ENCODE peak calls at places on chromosomes 2 and 18, in four cellular contexts. One of them, this sample, is unnamed.

GRCh38 chr18:80200171-80200931 is 47.0 kb downstream of the PARD6G start:
- DNase-seq in activated CD8-positive, alpha-beta memory T cell treated with anti-CD3 and anti-CD28 coated beads, Interleukin-2, amount 10 ng/mL, durations not matched to agents 7 days and 5 days: no peak
- DNase-seq in iris pigment epithelial cell: no peak
- DNase-seq in GM12864: no peak
- DNase-seq in this sample: no peak

GRCh38 chr2:85326406-85326945 is 1.3 kb downstream of the TGOLN2 start:
- DNase-seq in activated CD8-positive, alpha-beta memory T cell treated with anti-CD3 and anti-CD28 coated beads, Interleukin-2, amount 10 ng/mL, durations not matched to agents 7 days and 5 days: peak; percentile 84
- DNase-seq in GM12864: no peak
- DNase-seq in iris pigment epithelial cell: peak; percentile 61
- DNase-seq in this sample: peak; percentile 66

GRCh38 chr2:105635564-105635963 is 109.1 kb upstream of the NCK2 start:
- DNase-seq in activated CD8-positive, alpha-beta memory T cell treated with anti-CD3 and anti-CD28 coated beads, Interleukin-2, amount 10 ng/mL, durations not matched to agents 7 days and 5 days: no peak
- DNase-seq in GM12864: no peak
- DNase-seq in iris pigment epithelial cell: no peak
- DNase-seq in this sample: no peak

GRCh38 chr2:51650769-51651168 is 618.8 kb upstream of the NRXN1 start:
- DNase-seq in GM12864: no peak
- DNase-seq in iris pigment epithelial cell: no peak
- DNase-seq in activated CD8-positive, alpha-beta memory T cell treated with anti-CD3 and anti-CD28 coated beads, Interleukin-2, amount 10 ng/mL, durations not matched to agents 7 days and 5 days: no peak
- DNase-seq in this sample: no peak

GRCh38 chr2:231795525-231796327 is 9.5 kb downstream of the COPS7B start:
- DNase-seq in GM12864: no peak
- DNase-seq in iris pigment epithelial cell: peak; percentile 76
- DNase-seq in activated CD8-positive, alpha-beta memory T cell treated with anti-CD3 and anti-CD28 coated beads, Interleukin-2, amount 10 ng/mL, durations not matched to agents 7 days and 5 days: no peak
- DNase-seq in this sample: no peak

GRCh38 chr2:32931945-32932709 is 14.6 kb upstream of the LTBP1 start:
- DNase-seq in GM12864: no peak
- DNase-seq in iris pigment epithelial cell: no peak
- DNase-seq in activated CD8-positive, alpha-beta memory T cell treated with anti-CD3 and anti-CD28 coated beads, Interleukin-2, amount 10 ng/mL, durations not matched to agents 7 days and 5 days: peak; percentile 3
- DNase-seq in this sample: no peak

GRCh38 chr18:22627506-22627905 is 209.8 kb upstream of the CTAGE1 start:
- DNase-seq in GM12864: no peak
- DNase-seq in iris pigment epithelial cell: no peak
- DNase-seq in activated CD8-positive, alpha-beta memory T cell treated with anti-CD3 and anti-CD28 coated beads, Interleukin-2, amount 10 ng/mL, durations not matched to agents 7 days and 5 days: no peak
- DNase-seq in this sample: no peak

GRCh38 chr2:26274058-26274613 is 29.4 kb downstream of the HADHB start:
- DNase-seq in iris pigment epithelial cell: peak; percentile 96
- DNase-seq in activated CD8-positive, alpha-beta memory T cell treated with anti-CD3 and anti-CD28 coated beads, Interleukin-2, amount 10 ng/mL, durations not matched to agents 7 days and 5 days: no peak
- DNase-seq in GM12864: no peak
- DNase-seq in this sample: no peak

GRCh38 chr18:77557030-77557429 is 307.4 kb downstream of the GALR1 start:
- DNase-seq in GM12864: no peak
- DNase-seq in iris pigment epithelial cell: peak; percentile 1
- DNase-seq in activated CD8-positive, alpha-beta memory T cell treated with anti-CD3 and anti-CD28 coated beads, Interleukin-2, amount 10 ng/mL, durations not matched to agents 7 days and 5 days: no peak
- DNase-seq in this sample: no peak

GRCh38 chr2:128536925-128537620 is 218.4 kb upstream of the HS6ST1 start:
- DNase-seq in iris pigment epithelial cell: peak; percentile 96
- DNase-seq in activated CD8-positive, alpha-beta memory T cell treated with anti-CD3 and anti-CD28 coated beads, Interleukin-2, amount 10 ng/mL, durations not matched to agents 7 days and 5 days: no peak
- DNase-seq in GM12864: no peak
- DNase-seq in this sample: no peak

GRCh38 chr2:187377335-187377734 is 70.7 kb downstream of the CALCRL start:
- DNase-seq in iris pigment epithelial cell: no peak
- DNase-seq in GM12864: no peak
- DNase-seq in activated CD8-positive, alpha-beta memory T cell treated with anti-CD3 and anti-CD28 coated beads, Interleukin-2, amount 10 ng/mL, durations not matched to agents 7 days and 5 days: no peak
- DNase-seq in this sample: no peak

GRCh38 chr2:238287702-238288649 is at the start of gene PER2:
- DNase-seq in GM12864: no peak
- DNase-seq in iris pigment epithelial cell: peak; percentile 88
- DNase-seq in activated CD8-positive, alpha-beta memory T cell treated with anti-CD3 and anti-CD28 coated beads, Interleukin-2, amount 10 ng/mL, durations not matched to agents 7 days and 5 days: peak; percentile 65
- DNase-seq in this sample: peak; percentile 63

GRCh38 chr2:77469086-77469485 is 53.1 kb downstream of the LRRTM4 start:
- DNase-seq in activated CD8-positive, alpha-beta memory T cell treated with anti-CD3 and anti-CD28 coated beads, Interleukin-2, amount 10 ng/mL, durations not matched to agents 7 days and 5 days: no peak
- DNase-seq in iris pigment epithelial cell: no peak
- DNase-seq in GM12864: no peak
- DNase-seq in this sample: no peak

GRCh38 chr2:230221533-230221932 is 1.7 kb upstream of the SP110 start:
- DNase-seq in GM12864: no peak
- DNase-seq in activated CD8-positive, alpha-beta memory T cell treated with anti-CD3 and anti-CD28 coated beads, Interleukin-2, amount 10 ng/mL, durations not matched to agents 7 days and 5 days: no peak
- DNase-seq in iris pigment epithelial cell: no peak
- DNase-seq in this sample: no peak

GRCh38 chr2:191245869-191246531 is 796 bp downstream of the MYO1B start:
- DNase-seq in iris pigment epithelial cell: peak; percentile 59
- DNase-seq in GM12864: no peak
- DNase-seq in activated CD8-positive, alpha-beta memory T cell treated with anti-CD3 and anti-CD28 coated beads, Interleukin-2, amount 10 ng/mL, durations not matched to agents 7 days and 5 days: no peak
- DNase-seq in this sample: no peak

GRCh38 chr2:14998548-14998947 is 366.0 kb downstream of the LRATD1 start:
- DNase-seq in GM12864: no peak
- DNase-seq in iris pigment epithelial cell: no peak
- DNase-seq in activated CD8-positive, alpha-beta memory T cell treated with anti-CD3 and anti-CD28 coated beads, Interleukin-2, amount 10 ng/mL, durations not matched to agents 7 days and 5 days: no peak
- DNase-seq in this sample: no peak

GRCh38 chr18:68532328-68532885 is 182.5 kb downstream of the TMX3 start:
- DNase-seq in activated CD8-positive, alpha-beta memory T cell treated with anti-CD3 and anti-CD28 coated beads, Interleukin-2, amount 10 ng/mL, durations not matched to agents 7 days and 5 days: no peak
- DNase-seq in GM12864: no peak
- DNase-seq in iris pigment epithelial cell: peak; percentile 31
- DNase-seq in this sample: no peak

GRCh38 chr18:79789091-79789891 is 8.4 kb upstream of the KCNG2 start:
- DNase-seq in iris pigment epithelial cell: no peak
- DNase-seq in GM12864: no peak
- DNase-seq in activated CD8-positive, alpha-beta memory T cell treated with anti-CD3 and anti-CD28 coated beads, Interleukin-2, amount 10 ng/mL, durations not matched to agents 7 days and 5 days: no peak
- DNase-seq in this sample: no peak

GRCh38 chr2:167966367-167966766 is 281.0 kb downstream of the STK39 start:
- DNase-seq in GM12864: no peak
- DNase-seq in iris pigment epithelial cell: no peak
- DNase-seq in activated CD8-positive, alpha-beta memory T cell treated with anti-CD3 and anti-CD28 coated beads, Interleukin-2, amount 10 ng/mL, durations not matched to agents 7 days and 5 days: no peak
- DNase-seq in this sample: no peak

GRCh38 chr2:38261569-38262513 is 115.2 kb downstream of the ATL2 start:
- DNase-seq in activated CD8-positive, alpha-beta memory T cell treated with anti-CD3 and anti-CD28 coated beads, Interleukin-2, amount 10 ng/mL, durations not matched to agents 7 days and 5 days: no peak
- DNase-seq in iris pigment epithelial cell: no peak
- DNase-seq in GM12864: peak; percentile 64
- DNase-seq in this sample: no peak

This sample was measured in SIG-M5.